ENCODE peak calls at places on chromosomes 7 and 10, in five cellular contexts. S, D, E, Q and B are unnamed samples.

GRCh38 chr7:84981038-84981601 is 205.7 kb downstream of the SEMA3D start:
- DNase-seq in Q (no peak), E (no peak), D (no peak), S (no peak), B (no peak)

GRCh38 chr7:38929460-38930171 is 20.6 kb upstream of the VPS41 start:
- DNase-seq in Q (no peak), D (no peak), E (no peak), S (peak), B (no peak)

GRCh38 chr7:74598558-74598957 is 59.0 kb upstream of the GTF2I start:
- DNase-seq in Q (no peak), E (no peak), D (no peak), S (peak), B (no peak)

GRCh38 chr10:77458986-77459590 is 178.5 kb downstream of the KCNMA1 start:
- DNase-seq in S (peak), Q (no peak), D (no peak), E (no peak), B (no peak)

GRCh38 chr10:28793482-28793881 is 116.2 kb downstream of the BAMBI start:
- DNase-seq in E (no peak), S (no peak), Q (no peak), D (no peak), B (no peak)

GRCh38 chr10:124512600-124512999 is 51.0 kb downstream of the LHPP start:
- DNase-seq in E (no peak), Q (no peak), S (no peak), D (no peak), B (no peak)

GRCh38 chr7:102468416-102469350 is 3.9 kb downstream of the LRWD1 start:
- DNase-seq in Q (no peak), E (no peak), D (no peak), S (no peak), B (no peak)

GRCh38 chr10:102773986-102774385 is 30.2 kb downstream of the WBP1L start:
- DNase-seq in D (no peak), S (peak), E (no peak), Q (no peak), B (no peak)

GRCh38 chr7:4634166-4634565 is 47.9 kb upstream of the FOXK1 start:
- DNase-seq in Q (no peak), S (peak), D (no peak), E (no peak), B (no peak)

GRCh38 chr10:20276127-20276979 is 460.1 kb downstream of the PLXDC2 start:
- DNase-seq in S (no peak), D (peak), E (no peak), Q (no peak), B (no peak)

GRCh38 chr7:156558198-156558597 is 82.4 kb upstream of the RNF32 start:
- DNase-seq in S (peak), Q (no peak), E (no peak), D (no peak), B (no peak)

GRCh38 chr7:66352071-66352470 is 146.9 kb downstream of the TPST1 start:
- DNase-seq in E (peak), D (no peak), Q (peak), S (peak), B (no peak)

GRCh38 chr7:159321278-159321677 is 176.6 kb upstream of the VIPR2 start:
- DNase-seq in S (no peak), Q (no peak), E (no peak), D (no peak), B (no peak)
- TF ChIP-seq CTCF in S (no peak), Q (no peak), E (no peak), D (no peak), B (no peak)

GRCh38 chr7:114478384-114478783 is 63.8 kb downstream of the FOXP2 start:
- DNase-seq in E (no peak), S (no peak), D (no peak), Q (no peak), B (no peak)

GRCh38 chr7:114468844-114469243 is 54.2 kb downstream of the FOXP2 start:
- DNase-seq in S (no peak), D (no peak), Q (no peak), E (no peak), B (no peak)

DNA sequence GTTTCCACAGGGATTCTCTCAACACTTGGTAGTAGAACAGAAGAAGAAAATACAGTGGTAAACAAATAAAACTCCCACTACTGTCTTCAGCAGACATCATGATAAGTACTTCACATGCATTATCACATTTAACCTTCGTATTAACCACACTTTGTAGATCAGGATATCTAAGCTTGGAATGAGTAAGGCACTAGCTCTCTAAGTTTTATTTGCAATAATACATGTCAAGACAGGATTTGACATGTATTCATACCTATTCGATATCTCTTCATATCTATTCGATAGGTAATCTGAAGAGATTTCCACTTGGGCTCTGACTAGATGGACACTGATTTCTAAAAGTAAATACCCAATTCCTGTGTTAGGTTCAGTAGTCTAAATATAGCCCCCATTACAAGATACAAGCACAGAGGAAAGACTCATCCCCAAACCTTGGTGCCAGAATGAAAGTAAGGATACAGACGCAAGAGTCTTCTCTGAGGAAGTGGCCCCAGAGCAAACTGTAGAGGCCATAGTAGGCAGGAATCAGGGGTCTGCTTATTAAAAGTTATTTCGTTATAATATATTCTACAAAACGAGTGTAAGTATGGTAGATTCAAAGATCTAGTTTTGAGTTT is 58.4 kb downstream of the FOXP2 start:
- DNase-seq in E (no peak), Q (no peak), D (no peak), S (no peak), B (no peak)
- TF ChIP-seq CTCF in E (no peak), Q (no peak), D (no peak), S (no peak), B (no peak)

GRCh38 chr10:504131-504611 is 185.3 kb downstream of the DIP2C start:
- DNase-seq in D (no peak), E (no peak), Q (no peak), S (no peak), B (no peak)

GRCh38 chr10:500876-501275 is 188.6 kb downstream of the DIP2C start:
- DNase-seq in S (peak), D (no peak), Q (no peak), E (no peak), B (no peak)

GRCh38 chr10:498760-499435 is 190.6 kb downstream of the DIP2C start:
- DNase-seq in Q (no peak), D (no peak), S (no peak), E (no peak), B (no peak)

GRCh38 chr10:499991-500390 is 189.5 kb downstream of the DIP2C start:
- DNase-seq in E (no peak), Q (no peak), D (no peak), S (no peak), B (no peak)

DNA sequence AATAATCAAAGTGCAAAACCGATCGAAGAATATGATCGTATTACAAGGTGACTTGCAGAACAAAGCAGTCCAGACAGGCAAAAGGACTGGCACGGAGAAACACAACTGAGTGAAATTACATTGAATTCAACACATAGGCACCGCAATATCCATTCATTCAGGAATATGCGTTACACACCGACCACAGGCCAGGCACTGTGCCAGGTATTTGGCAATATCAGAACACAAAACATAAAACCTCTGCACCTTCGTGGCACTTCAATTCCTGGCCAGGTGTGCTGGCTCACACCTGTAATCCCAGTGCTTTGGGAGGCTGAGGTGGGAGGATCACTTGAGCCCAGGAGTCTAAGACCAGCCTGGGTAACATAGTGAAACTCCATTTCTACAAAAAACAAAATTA is 187.9 kb downstream of the DIP2C start:
- DNase-seq in Q (no peak), S (peak), E (no peak), D (no peak), B (no peak)
- TF ChIP-seq CTCF in Q (no peak), S (no peak), E (no peak), D (no peak), B (no peak)

DNA sequence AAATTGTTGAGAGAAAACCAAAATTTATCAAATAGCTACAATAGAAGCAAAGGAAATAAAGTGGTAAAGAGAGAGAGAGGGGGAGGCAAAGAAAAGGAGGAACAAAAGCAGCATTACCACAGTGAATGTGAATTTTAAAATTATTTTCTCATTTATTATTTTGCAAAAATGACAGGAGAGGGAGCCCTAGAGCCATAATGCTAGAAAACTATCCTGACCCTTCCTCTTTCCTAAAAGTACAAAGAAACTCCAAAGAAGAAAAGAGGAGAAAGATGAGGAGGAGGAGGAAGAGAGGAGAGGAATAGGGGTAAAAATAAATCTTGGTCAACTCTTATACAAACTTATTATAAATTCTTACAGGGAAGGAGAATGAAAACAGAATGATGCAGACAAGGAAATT is 921.5 kb downstream of the NRG3 start:
- DNase-seq in D (no peak), S (peak), Q (no peak), E (no peak), B (no peak)
- TF ChIP-seq CTCF in D (peak), S (peak), Q (peak), E (no peak), B (peak)

DNA sequence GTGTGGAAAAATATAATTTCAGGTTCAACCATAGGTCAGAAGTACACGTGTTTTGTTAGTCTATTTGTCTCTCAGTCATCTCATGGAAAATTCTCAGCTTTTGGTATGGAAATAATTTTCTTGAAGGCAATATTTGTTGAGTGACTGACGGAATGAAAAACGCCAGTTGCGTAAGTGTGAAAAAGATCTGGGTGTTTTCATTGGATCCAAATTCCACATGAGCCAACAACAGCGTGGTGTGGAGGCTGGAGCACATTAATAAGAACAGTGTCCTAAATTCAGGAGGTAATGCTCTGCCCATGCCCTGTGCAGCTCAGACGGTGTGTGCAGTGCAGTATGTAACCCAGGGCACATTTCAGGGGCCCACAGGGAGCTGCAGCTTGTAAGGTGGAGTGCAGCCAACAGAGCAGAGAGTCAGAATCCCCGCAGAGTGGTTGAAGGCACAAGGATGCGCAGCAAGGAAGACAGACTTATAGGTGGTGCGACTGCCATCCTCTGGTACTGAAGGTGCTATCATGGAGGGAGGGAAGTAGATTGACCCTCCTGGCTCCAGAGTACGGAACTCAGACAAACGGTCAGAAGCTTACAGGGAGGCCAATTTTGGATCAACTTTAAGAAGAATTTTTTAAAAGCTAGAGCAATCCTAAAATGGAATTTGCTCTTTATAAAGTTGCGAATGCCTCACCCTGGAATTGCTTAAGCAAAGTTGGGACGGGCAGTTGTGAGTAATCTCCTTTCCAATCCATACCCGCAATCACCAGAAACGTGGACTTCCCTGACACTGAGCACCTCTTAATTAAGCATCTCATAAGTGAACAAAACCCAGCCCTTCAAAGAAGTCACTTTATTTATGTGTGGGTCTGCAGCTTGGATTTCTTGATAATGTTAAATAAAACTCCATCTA is 38.0 kb downstream of the EGFR start:
- DNase-seq in E (no peak), S (peak), D (no peak), Q (no peak), B (no peak)
- TF ChIP-seq CTCF in E (no peak), S (no peak), D (no peak), Q (no peak), B (no peak)

GRCh38 chr7:128060018-128060417 is 28.8 kb upstream of the LRRC4 start:
- DNase-seq in Q (no peak), E (no peak), D (no peak), S (no peak), B (no peak)
- TF ChIP-seq CTCF in Q (peak), E (no peak), D (no peak), S (no peak), B (peak)

GRCh38 chr10:87659571-87660483 is at the start of gene PAPSS2:
- DNase-seq in D (peak), E (peak), Q (peak), S (peak), B (peak)
- TF ChIP-seq CTCF in D (no peak), E (no peak), Q (peak), S (peak), B (peak)